ENCODE peak calls at places on chromosome 13, in ten cellular contexts. Q is naive thymus-derived CD8-positive, alpha-beta T cell; H is T-helper 2 cell; C is HTR-8/SVneo; E is SW 1271; I is activated naive CD8-positive, alpha-beta T cell treated with anti-CD3 and anti-CD28 coated beads, Interleukin-2, amount 50 U/mL, for 24 hours; R is dorsolateral prefrontal cortex; J is activated gamma-delta T cell treated with anti-CD3 and anti-CD28 coated beads, Interleukin-2, amount 50 U/mL, for 16 hours; F is uterus; Y is NCI-H524 treated with DMSO at 0.1 percent for 48 hours. M is an unnamed sample.
A peak's percentile ranks its signal among the peaks of the same experiment; 100 is the strongest.

GRCh38 chr13:102726430-102726829 is 31.6 kb upstream of the METTL21C start:
- DNase-seq in Q (no peak), H (no peak), C (no peak), E (no peak), I (no peak), R (no peak), J (no peak), F (no peak), Y (peak; percentile 46), M (no peak)

GRCh38 chr13:91313103-91313502 is 34.4 kb upstream of the MIR17HG start:
- DNase-seq in Q (no peak), H (peak; percentile 19), C (peak; percentile 0), E (no peak), I (no peak), R (no peak), J (peak; percentile 7), F (no peak), Y (no peak), M (peak; percentile 53)

GRCh38 chr13:34750078-34750703 is 191.9 kb upstream of the NBEA start:
- DNase-seq in Q (no peak), H (no peak), C (no peak), E (no peak), I (no peak), R (peak; percentile 59), J (no peak), F (peak; percentile 69), Y (peak; percentile 40), M (no peak)

GRCh38 chr13:95222733-95223018 is 78.6 kb downstream of the ABCC4 start:
- DNase-seq in Q (no peak), H (no peak), C (no peak), E (no peak), I (no peak), R (no peak), J (no peak), F (no peak), Y (no peak), M (no peak)

GRCh38 chr13:72304121-72304745 is 423.2 kb downstream of the MZT1 start:
- DNase-seq in Q (no peak), H (no peak), C (no peak), E (no peak), I (no peak), R (no peak), J (no peak), F (no peak), Y (no peak), M (no peak)

GRCh38 chr13:74443623-74444022 is 309.4 kb upstream of the KLF12 start:
- DNase-seq in Q (no peak), H (no peak), C (peak; percentile 17), E (no peak), I (no peak), R (no peak), J (no peak), F (no peak), Y (no peak), M (no peak)

GRCh38 chr13:99656843-99657506 is 155.7 kb downstream of the TM9SF2 start:
- DNase-seq in Q (peak; percentile 19), H (peak; percentile 69), C (no peak), E (no peak), I (no peak), R (no peak), J (no peak), F (no peak), Y (no peak), M (peak; percentile 75)

GRCh38 chr13:46738055-46738454 is 58.9 kb downstream of the ESD start:
- DNase-seq in Q (no peak), H (no peak), C (no peak), E (no peak), I (no peak), R (no peak), J (no peak), F (no peak), Y (no peak), M (no peak)

GRCh38 chr13:108690726-108691125 is 61.3 kb downstream of the MYO16 start:
- DNase-seq in Q (no peak), H (no peak), C (no peak), E (no peak), I (no peak), R (no peak), J (no peak), F (no peak), Y (no peak), M (no peak)

GRCh38 chr13:95643814-95644598 is 500 bp downstream of the DZIP1 start:
- DNase-seq in Q (no peak), H (no peak), C (peak; percentile 15), E (no peak), I (peak; percentile 7), R (peak; percentile 61), J (no peak), F (peak; percentile 32), Y (no peak), M (no peak)